ENCODE peak calls at places on chromosomes 3 and 15, in four cellular contexts. Q is NCI-H2081, K is mucosa of descending colon, R is breast epithelium. Y is an unnamed sample.

GRCh38 chr15:88324241-88325065 is 67.9 kb upstream of the NTRK3 start:
- DNase-seq in Q (no peak), K (peak), R (no peak), Y (no peak)

GRCh38 chr3:175410251-175410650 is 551.1 kb downstream of the NAALADL2 start:
- DNase-seq in Q (no peak), K (no peak), R (no peak), Y (no peak)

GRCh38 chr15:60875681-60876080 is 353.4 kb downstream of the RORA start:
- DNase-seq in Q (no peak), K (no peak), R (no peak), Y (no peak)

GRCh38 chr3:9214599-9214998 is 34.8 kb downstream of the SRGAP3 start:
- DNase-seq in Q (no peak), K (no peak), R (no peak), Y (no peak)

GRCh38 chr3:123105201-123106189 is 38.7 kb downstream of the PDIA5 start:
- DNase-seq in Q (no peak), K (no peak), R (no peak), Y (peak)

GRCh38 chr3:7934362-7934761 is 567.3 kb upstream of the LMCD1 start:
- DNase-seq in Q (no peak), K (peak), R (no peak), Y (no peak)

GRCh38 chr3:64179860-64180259 is 45.4 kb downstream of the PRICKLE2 start:
- DNase-seq in Q (no peak), K (no peak), R (no peak), Y (no peak)

GRCh38 chr3:4398906-4399305 is 68.2 kb downstream of the SUMF1 start:
- DNase-seq in Q (no peak), K (peak), R (no peak), Y (no peak)

GRCh38 chr15:63615935-63616334 is 18.7 kb downstream of the FBXL22 start:
- DNase-seq in Q (no peak), K (no peak), R (no peak), Y (no peak)

GRCh38 chr15:65921780-65922179 is 52.5 kb downstream of the RAB11A start:
- DNase-seq in Q (no peak), K (no peak), R (no peak), Y (no peak)

GRCh38 chr3:142235690-142236089 is 10.3 kb upstream of the GK5 start:
- DNase-seq in Q (no peak), K (no peak), R (no peak), Y (no peak)

GRCh38 chr3:141368925-141369794 is 856 bp downstream of the ZBTB38 start:
- DNase-seq in Q (no peak), K (no peak), R (no peak), Y (no peak)

GRCh38 chr15:39969871-39970270 is 36.0 kb downstream of the EIF2AK4 start:
- DNase-seq in Q (no peak), K (peak), R (no peak), Y (peak)

GRCh38 chr3:127108796-127109195 is 84.1 kb upstream of the PRR23E start:
- DNase-seq in Q (no peak), K (no peak), R (no peak), Y (no peak)

GRCh38 chr15:60840703-60841411 is 361.9 kb upstream of the ICE2 start:
- DNase-seq in Q (no peak), K (peak), R (no peak), Y (no peak)

Y was measured in MV-4-11.